ENCODE peak calls at places on chromosomes 13 and 19, in nine cellular contexts. I is transverse colon, N is HCT116, S is adrenal gland, G is breast epithelium, Y is IMR-90, Z is H1, V is heart left ventricle, U is lower leg skin. Q is an unnamed sample.

GRCh38 chr19:44886141-44886540 is 4.9 kb upstream of the TOMM40 start:
- DNase-seq in Z (no peak), N (no peak), V (no peak), S (no peak), Y (no peak), I (no peak), G (no peak), U (no peak), Q (no peak)

GRCh38 chr13:87671824-87672603 is 843 bp downstream of the SLITRK5 start:
- DNase-seq in V (no peak), U (peak; percentile 82), S (no peak), G (no peak), I (peak; percentile 7), Y (no peak), Z (no peak), N (no peak), Q (no peak)

GRCh38 chr13:98273067-98273823 is 96.2 kb upstream of the RNF113B start:
- DNase-seq in V (no peak), Y (no peak), G (no peak), N (no peak), Z (no peak), U (no peak), I (no peak), S (no peak), Q (no peak)

GRCh38 chr19:13974073-13974472 is 21.8 kb downstream of the DCAF15 start:
- DNase-seq in N (peak; percentile 65), S (no peak), I (no peak), G (peak; percentile 81), U (no peak), Z (peak; percentile 70), V (no peak), Y (no peak), Q (no peak)

GRCh38 chr13:106548064-106548696 is 12.7 kb upstream of the EFNB2 start:
- DNase-seq in V (no peak), N (no peak), Y (peak; percentile 78), U (no peak), G (no peak), Z (no peak), I (no peak), S (no peak), Q (no peak)

GRCh38 chr13:113854238-113855011 is 9.5 kb downstream of the GAS6 start:
- DNase-seq in G (peak; percentile 19), Y (peak; percentile 81), Z (no peak), S (peak; percentile 44), N (no peak), U (peak; percentile 85), I (no peak), V (peak; percentile 63), Q (no peak)

GRCh38 chr13:50038266-50038665 is 23.0 kb downstream of the KCNRG start:
- DNase-seq in N (no peak), V (no peak), I (no peak), U (no peak), S (no peak), Y (no peak), G (no peak), Z (no peak), Q (no peak)

GRCh38 chr19:54606230-54606629 is 12.8 kb downstream of the LILRA1 start:
- DNase-seq in S (no peak), U (no peak), N (no peak), V (no peak), G (no peak), Y (no peak), I (no peak), Z (no peak), Q (no peak)

GRCh38 chr13:89969996-89970709 is 1377.3 kb upstream of the MIR17HG start:
- DNase-seq in Y (no peak), N (no peak), S (no peak), V (no peak), Z (no peak), I (no peak), U (no peak), G (no peak), Q (no peak)

GRCh38 chr19:31277516-31277915 is 71.7 kb downstream of the TSHZ3 start:
- DNase-seq in I (no peak), N (no peak), Z (no peak), V (no peak), G (no peak), Y (no peak), S (no peak), U (no peak), Q (no peak)

GRCh38 chr19:13731147-13731964 is 33.0 kb upstream of the MRI1 start:
- DNase-seq in N (peak; percentile 94), I (peak; percentile 98), Y (peak; percentile 98), S (peak; percentile 94), G (peak; percentile 95), Z (peak; percentile 87), U (peak; percentile 98), V (peak; percentile 96), Q (peak; percentile 90)

GRCh38 chr19:40549007-40549708 is 27.5 kb upstream of the SHKBP1 start:
- DNase-seq in V (peak; percentile 49), I (peak; percentile 59), U (no peak), Z (peak; percentile 73), Y (peak; percentile 39), N (peak; percentile 63), S (peak; percentile 59), G (no peak), Q (no peak)

DNA sequence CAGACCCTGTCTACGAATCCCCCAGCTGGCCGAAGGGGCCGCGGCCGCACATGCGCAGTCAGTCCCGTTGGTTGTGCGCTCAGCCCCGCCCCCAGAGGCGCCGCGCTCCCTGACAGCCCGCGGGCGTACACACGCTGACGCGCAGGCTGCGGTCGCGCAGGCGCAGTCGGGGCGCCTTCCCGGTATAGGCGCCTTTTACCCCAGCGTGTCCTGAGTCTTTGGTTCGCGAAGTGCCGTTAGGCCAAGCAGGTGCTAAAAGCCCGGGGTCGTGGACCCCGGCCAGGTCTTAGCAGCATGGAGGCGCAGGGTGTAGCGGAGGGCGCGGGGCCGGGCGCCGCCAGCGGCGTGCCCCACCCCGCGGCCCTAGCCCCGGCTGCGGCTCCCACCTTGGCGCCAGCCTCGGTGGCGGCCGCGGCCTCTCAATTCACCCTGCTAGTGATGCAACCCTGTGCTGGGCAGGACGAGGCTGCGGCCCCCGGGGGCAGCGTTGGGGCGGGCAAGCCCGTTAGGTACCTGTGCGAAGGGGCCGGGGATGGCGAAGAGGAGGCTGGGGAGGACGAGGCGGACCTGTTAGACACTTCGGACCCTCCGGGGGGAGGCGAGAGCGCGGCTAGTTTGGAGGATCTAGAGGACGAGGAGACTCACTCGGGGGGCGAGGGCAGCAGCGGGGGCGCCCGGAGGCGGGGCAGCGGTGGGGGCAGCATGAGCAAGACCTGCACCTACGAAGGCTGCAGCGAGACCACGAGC is at the start of gene RFXAP:
- DNase-seq in Y (peak; percentile 81), U (peak; percentile 96), V (peak; percentile 92), G (peak; percentile 66), S (peak; percentile 88), I (peak; percentile 92), N (peak; percentile 60), Z (peak; percentile 70), Q (peak; percentile 78)
- TF ChIP-seq POLR2A in Y (no peak), U (no peak), V (no peak), G (peak; percentile 29), S (peak; percentile 48), I (peak; percentile 41), N (peak; percentile 42), Z (no peak), Q (peak; percentile 65)

DNA sequence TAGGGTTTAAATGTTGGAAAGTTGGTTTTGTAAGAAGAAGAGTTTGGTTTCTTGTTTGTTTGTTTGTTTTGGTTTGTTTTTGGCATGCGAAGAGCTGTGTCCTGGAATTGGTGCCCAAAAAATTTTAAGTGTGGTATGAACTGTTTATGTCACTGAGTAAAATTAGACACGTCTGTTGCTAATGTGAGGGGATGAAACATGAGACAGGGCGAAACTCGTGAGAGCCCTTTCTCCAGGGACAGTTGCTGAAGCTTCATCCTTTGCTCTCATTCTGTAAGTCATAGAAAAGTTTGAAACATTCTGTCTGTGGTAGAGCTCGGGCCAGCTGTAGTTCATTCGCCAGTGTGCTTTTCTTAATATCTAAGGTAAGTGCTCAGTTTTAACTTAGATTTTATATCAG is at the start of gene SGCG:
- DNase-seq in U (no peak), S (no peak), G (no peak), Z (no peak), Y (no peak), N (no peak), V (no peak), I (no peak), Q (no peak)
- TF ChIP-seq POLR2A in U (no peak), S (no peak), G (no peak), Z (no peak), Y (no peak), N (no peak), V (no peak), I (no peak), Q (no peak)

DNA sequence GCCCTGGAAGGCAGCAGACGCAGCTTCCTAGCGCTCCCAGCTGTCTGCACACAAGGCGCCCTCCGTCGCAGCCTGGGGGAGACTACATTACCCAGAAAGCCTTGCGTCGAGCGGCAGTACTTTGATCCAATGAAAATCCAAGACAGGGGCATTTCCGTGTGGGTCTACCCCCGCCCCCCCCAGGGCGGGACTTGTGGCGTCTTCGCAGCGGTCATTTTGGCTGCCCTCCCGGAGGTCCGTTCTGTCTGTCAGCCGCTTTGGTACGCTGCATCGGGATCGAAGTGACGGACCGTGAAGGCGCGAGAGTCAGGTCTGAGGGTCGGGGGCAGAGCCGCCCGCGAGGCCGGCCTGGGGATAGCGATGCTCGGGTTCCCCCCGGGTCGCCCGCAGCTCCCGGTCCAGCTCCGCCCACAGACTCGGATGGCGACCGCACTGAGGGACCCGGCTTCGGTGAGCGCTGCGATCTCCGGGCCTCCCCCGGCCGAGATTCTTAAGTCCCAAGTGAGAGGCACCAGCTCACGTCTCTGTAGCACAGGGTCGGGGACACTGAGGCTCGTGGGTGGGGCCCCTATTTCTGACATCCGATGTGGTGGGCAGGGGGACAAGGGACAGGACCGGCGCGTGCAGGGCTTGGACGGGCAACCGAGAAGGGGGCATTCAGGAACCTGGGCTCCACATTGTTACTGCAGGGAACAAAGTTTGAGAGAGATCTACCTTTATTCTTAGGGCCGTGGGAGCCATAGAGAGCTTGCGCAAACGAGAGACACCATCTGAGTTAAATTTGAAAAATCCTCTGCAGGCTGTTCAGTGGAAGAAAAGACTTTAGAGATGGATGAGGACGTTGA is at the start of gene ZNF211:
- DNase-seq in N (peak; percentile 88), Y (peak; percentile 93), G (peak; percentile 85), I (peak; percentile 93), S (peak; percentile 95), U (peak; percentile 98), Z (peak; percentile 84), V (peak; percentile 94), Q (peak; percentile 95)
- TF ChIP-seq POLR2A in N (no peak), Y (no peak), G (peak; percentile 38), I (peak; percentile 31), S (peak; percentile 40), U (no peak), Z (no peak), V (no peak), Q (peak; percentile 88)

DNA sequence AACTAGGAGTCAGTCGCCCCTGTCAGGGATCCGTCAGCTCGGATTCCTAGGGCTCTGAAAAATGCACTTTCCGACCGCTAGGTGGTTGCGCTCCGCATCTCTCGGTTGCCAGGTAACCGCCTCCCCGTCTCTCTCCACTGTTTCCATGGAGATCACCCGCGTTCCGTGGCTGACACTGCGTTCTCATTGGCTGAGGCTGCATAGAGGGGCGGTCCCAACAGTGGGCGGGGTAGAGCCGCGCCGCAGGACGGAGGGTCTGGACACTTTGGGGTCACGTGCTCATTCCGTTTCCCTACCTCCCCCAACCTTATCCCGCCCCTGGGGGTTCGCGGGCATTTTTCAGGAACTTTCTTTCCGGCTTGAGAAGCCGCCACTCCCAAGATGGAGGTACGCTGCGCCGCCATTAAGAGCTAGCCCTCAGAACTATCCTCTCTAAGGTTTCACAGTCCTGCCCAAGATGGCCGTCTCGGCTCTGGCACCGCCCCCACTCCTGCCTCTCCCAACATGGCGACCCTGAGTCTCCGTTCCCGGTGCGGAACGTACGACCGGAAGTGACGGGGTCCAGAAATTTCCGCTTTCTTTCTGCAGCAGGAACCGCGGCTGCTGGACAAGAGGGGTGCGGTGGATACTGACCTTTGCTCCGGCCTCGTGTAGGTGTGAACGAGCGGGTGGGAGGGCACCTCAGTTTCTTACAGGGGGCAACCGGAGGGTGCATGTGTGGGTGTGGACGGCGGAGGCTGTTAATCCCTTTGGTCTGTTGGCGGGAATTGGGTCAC is at the start of the genes ODAD3 and PRKCSH:
- DNase-seq in V (peak; percentile 99), N (peak; percentile 99), Y (peak; percentile 100), G (peak; percentile 99), I (peak; percentile 99), U (peak; percentile 99), Z (peak; percentile 99), S (peak; percentile 100), Q (peak; percentile 94)
- TF ChIP-seq POLR2A in V (no peak), N (peak; percentile 59), Y (no peak), G (no peak), I (peak; percentile 64), U (no peak), Z (no peak), S (no peak), Q (peak; percentile 74)